ENCODE peak calls at places on chromosomes 16 and 17, in ten cellular contexts. R is Panc1; H is CD8-positive, alpha-beta memory T cell; O is stomach; D is uterus; B is ascending aorta; C is A549; Z is psoas muscle; E is ovary; N is lung. F is an unnamed sample.

GRCh38 chr17:27624555-27624954 is 6.4 kb upstream of the LGALS9 start:
- DNase-seq in O (no peak), E (no peak), C (no peak), B (no peak), D (no peak), Z (no peak), R (no peak), H (no peak), N (no peak), F (no peak)

GRCh38 chr17:7184091-7184488 is 4.9 kb upstream of the ASGR1 start:
- DNase-seq in R (no peak), E (no peak), B (no peak), N (peak; percentile 67), O (peak; percentile 84), C (no peak), H (no peak), Z (no peak), D (no peak), F (no peak)

GRCh38 chr16:53372942-53373871 is 61.1 kb upstream of the RBL2 start:
- DNase-seq in D (no peak), Z (no peak), E (no peak), H (peak; percentile 81), N (peak; percentile 85), O (peak; percentile 85), C (peak; percentile 32), B (no peak), R (no peak), F (no peak)

GRCh38 chr16:82509636-82510035 is 117.1 kb upstream of the CDH13 start:
- DNase-seq in N (no peak), E (no peak), R (no peak), Z (no peak), H (no peak), D (no peak), B (no peak), C (no peak), O (no peak), F (no peak)

GRCh38 chr17:5201011-5201410 is 9.3 kb upstream of the ZNF594 start:
- DNase-seq in E (no peak), H (no peak), Z (no peak), D (no peak), B (no peak), R (no peak), C (no peak), N (no peak), O (no peak), F (no peak)

GRCh38 chr17:4232168-4232813 is 31.5 kb downstream of the ANKFY1 start:
- DNase-seq in N (no peak), E (no peak), Z (no peak), C (no peak), H (no peak), R (no peak), D (peak; percentile 59), B (no peak), O (no peak), F (peak; percentile 8)

GRCh38 chr16:87642491-87642890 is 40.2 kb downstream of the JPH3 start:
- DNase-seq in N (no peak), Z (no peak), C (no peak), D (no peak), E (no peak), O (no peak), B (no peak), H (no peak), R (no peak), F (no peak)

GRCh38 chr16:86910146-86910805 is 331.9 kb downstream of the FOXL1 start:
- DNase-seq in H (no peak), O (no peak), Z (no peak), D (no peak), C (no peak), N (no peak), E (no peak), B (no peak), R (no peak), F (no peak)

GRCh38 chr17:79843475-79843916 is 4.3 kb upstream of the CBX4 start:
- DNase-seq in H (no peak), B (no peak), R (no peak), Z (no peak), E (peak; percentile 75), D (no peak), O (no peak), C (no peak), N (no peak), F (no peak)

GRCh38 chr17:73772107-73772705 is 128.0 kb upstream of the SDK2 start:
- DNase-seq in Z (no peak), N (no peak), O (no peak), B (no peak), C (no peak), R (no peak), H (no peak), E (no peak), D (no peak), F (no peak)
- H3K27ac ChIP-seq in Z (no peak overlapping the region), N (no peak overlapping the region), O (no peak overlapping the region), B (no peak overlapping the region), C (no peak overlapping the region), R (no peak overlapping the region), H (no peak overlapping the region), E (no peak overlapping the region), D (no peak overlapping the region), F (no peak overlapping the region)

GRCh38 chr17:19389386-19389785 is 2.4 kb upstream of the MFAP4 start:
- DNase-seq in H (no peak), D (peak; percentile 25), C (no peak), Z (no peak), O (no peak), B (no peak), E (no peak), R (no peak), N (no peak), F (no peak)

GRCh38 chr17:19387921-19388521 is 1.0 kb upstream of the MFAP4 start:
- DNase-seq in B (no peak), R (no peak), Z (no peak), O (no peak), D (no peak), E (no peak), H (peak; percentile 3), C (no peak), N (no peak), F (no peak)

GRCh38 chr17:19386276-19386863 is 620 bp downstream of the MFAP4 start:
- DNase-seq in E (peak; percentile 68), B (no peak), C (peak; percentile 79), D (peak; percentile 91), O (peak; percentile 51), Z (peak; percentile 88), N (peak; percentile 67), R (no peak), H (peak; percentile 44), F (peak; percentile 50)

GRCh38 chr17:19388791-19389190 is 1.8 kb upstream of the MFAP4 start:
- DNase-seq in Z (no peak), O (no peak), D (peak; percentile 69), C (no peak), B (no peak), H (peak; percentile 19), E (no peak), N (no peak), R (no peak), F (no peak)

DNA sequence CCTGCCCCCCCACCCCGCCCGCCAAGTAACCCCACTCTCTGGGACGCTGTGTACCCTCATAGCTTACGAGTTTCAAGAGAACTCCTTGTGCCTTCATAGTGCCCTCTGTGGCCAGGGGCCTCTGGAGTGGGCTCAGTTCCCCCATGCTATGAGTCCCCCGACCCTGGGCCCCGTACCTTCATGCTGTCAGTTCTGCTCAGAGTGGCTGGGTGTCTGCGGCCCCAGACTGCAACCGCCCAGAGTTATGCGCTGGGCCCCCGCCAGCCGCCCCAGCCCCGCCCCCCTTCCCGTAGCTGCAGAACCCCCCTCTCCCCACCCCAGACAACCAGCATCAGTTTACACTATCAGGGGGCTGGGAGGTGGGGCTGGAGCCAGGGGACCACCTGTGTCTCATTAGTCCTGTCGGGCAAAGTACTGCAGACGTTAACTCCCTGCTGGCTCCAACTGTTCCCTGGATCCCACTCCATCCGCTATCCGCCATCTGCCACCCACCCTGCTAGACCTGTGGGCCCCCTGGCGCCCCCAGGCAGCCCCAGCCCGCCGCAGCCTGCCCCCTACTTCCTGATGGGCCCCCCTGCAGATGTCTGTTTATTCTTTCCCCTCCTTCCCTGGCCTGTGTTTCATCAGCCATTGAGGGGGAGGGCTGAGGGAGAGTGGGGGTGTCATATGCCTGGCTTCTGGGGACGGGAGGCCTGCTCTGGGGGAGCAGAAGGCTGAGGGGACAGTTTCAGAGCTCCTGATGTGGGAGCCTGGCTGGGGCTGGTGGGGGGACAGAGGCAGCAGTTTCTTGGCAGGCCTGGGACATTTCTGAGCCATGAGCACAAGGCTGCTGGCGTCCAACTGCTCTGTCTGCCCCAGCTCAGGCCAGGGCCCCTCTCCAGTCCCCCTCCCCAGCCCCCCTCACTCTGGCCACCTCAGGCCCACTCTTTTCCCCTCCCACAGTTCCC is at the start of gene MFAP4:
- DNase-seq in R (no peak), B (no peak), C (no peak), D (peak; percentile 93), O (no peak), E (peak; percentile 87), N (no peak), Z (peak; percentile 86), H (peak; percentile 35), F (peak; percentile 88)
- H3K27ac ChIP-seq in R (no peak within 1 kb of the TSS), B (peak within 1 kb of the TSS; percentile 98), C (peak within 1 kb of the TSS; percentile 56), D (peak within 1 kb of the TSS; percentile 97), O (peak within 1 kb of the TSS; percentile 94), E (peak within 1 kb of the TSS; percentile 89), N (peak within 1 kb of the TSS; percentile 68), Z (peak within 1 kb of the TSS; percentile 60), H (no peak within 1 kb of the TSS), F (peak within 1 kb of the TSS; percentile 95)

GRCh38 chr17:50112694-50113093 is 17.3 kb downstream of the SAMD14 start:
- DNase-seq in C (no peak), N (no peak), O (no peak), E (no peak), B (no peak), D (no peak), Z (peak; percentile 76), R (no peak), H (no peak), F (no peak)

GRCh38 chr17:50109785-50110184 is 14.6 kb downstream of the PDK2 start:
- DNase-seq in B (no peak), E (no peak), C (no peak), N (no peak), H (no peak), O (no peak), R (no peak), D (no peak), Z (peak; percentile 58), F (no peak)

GRCh38 chr17:50110591-50111349 is 15.6 kb downstream of the PDK2 start:
- DNase-seq in N (no peak), D (no peak), O (no peak), E (no peak), Z (peak; percentile 90), B (no peak), H (no peak), R (no peak), C (no peak), F (no peak)

GRCh38 chr17:50113624-50114320 is 16.2 kb downstream of the SAMD14 start:
- DNase-seq in Z (no peak), D (peak; percentile 50), C (no peak), O (no peak), N (no peak), B (no peak), R (no peak), H (no peak), E (peak; percentile 66), F (no peak)

GRCh38 chr17:50111687-50112655 is 16.8 kb downstream of the PDK2 start:
- DNase-seq in N (no peak), E (no peak), B (peak; percentile 37), D (no peak), R (no peak), O (peak; percentile 46), Z (peak; percentile 88), C (no peak), H (no peak), F (no peak)
- H3K27ac ChIP-seq in N (peak overlapping the region; percentile 93), E (peak overlapping the region; percentile 63), B (peak overlapping the region; percentile 92), D (peak overlapping the region; percentile 65), R (peak overlapping the region; percentile 58), O (peak overlapping the region; percentile 82), Z (peak overlapping the region; percentile 98), C (no peak overlapping the region), H (peak overlapping the region; percentile 31), F (no peak overlapping the region)

GRCh38 chr16:4232541-4233386 is 9.1 kb downstream of the SRL start:
- DNase-seq in B (no peak), E (no peak), D (no peak), Z (peak; percentile 85), N (no peak), O (no peak), C (no peak), R (no peak), H (no peak), F (no peak)
- H3K27ac ChIP-seq in B (no peak overlapping the region), E (no peak overlapping the region), D (no peak overlapping the region), Z (peak overlapping the region; percentile 94), N (peak overlapping the region; percentile 78), O (peak overlapping the region; percentile 25), C (no peak overlapping the region), R (no peak overlapping the region), H (no peak overlapping the region), F (no peak overlapping the region)